ENCODE peak calls at places on chromosomes 4 and X, in ten cellular contexts. One of them, this sample, is unnamed.
A peak's percentile ranks its signal among the peaks of the same experiment; 100 is the strongest.

GRCh38 chrX:34810911-34811310 is 131.7 kb upstream of the FAM47B start:
- DNase-seq in HT1080: no peak
- DNase-seq in NCI-H187: no peak
- DNase-seq in NCI-H510A: no peak
- DNase-seq in SK-N-MC: no peak
- DNase-seq in pancreas: no peak
- DNase-seq in AG10803: no peak
- DNase-seq in erythroblast: no peak
- DNase-seq in fibroblast of gingiva: no peak
- DNase-seq in T-helper 1 cell: no peak
- DNase-seq in this sample: no peak

GRCh38 chr4:54678826-54679225 is 21.1 kb downstream of the KIT start:
- DNase-seq in HT1080: no peak
- DNase-seq in NCI-H187: no peak
- DNase-seq in NCI-H510A: no peak
- DNase-seq in SK-N-MC: no peak
- DNase-seq in pancreas: no peak
- DNase-seq in AG10803: no peak
- DNase-seq in erythroblast: peak; percentile 22
- DNase-seq in fibroblast of gingiva: no peak
- DNase-seq in T-helper 1 cell: no peak
- DNase-seq in this sample: no peak

GRCh38 chr4:139243448-139244365 is 36.3 kb downstream of the MGARP start:
- DNase-seq in HT1080: peak; percentile 96
- DNase-seq in NCI-H187: no peak
- DNase-seq in NCI-H510A: no peak
- DNase-seq in SK-N-MC: no peak
- DNase-seq in pancreas: no peak
- DNase-seq in AG10803: peak; percentile 99
- DNase-seq in erythroblast: peak; percentile 7
- DNase-seq in fibroblast of gingiva: peak; percentile 98
- DNase-seq in T-helper 1 cell: no peak
- DNase-seq in this sample: no peak

GRCh38 chr4:143337600-143338287 is 1.1 kb downstream of the GAB1 start:
- DNase-seq in HT1080: peak; percentile 36
- DNase-seq in NCI-H187: no peak
- DNase-seq in NCI-H510A: no peak
- DNase-seq in SK-N-MC: no peak
- DNase-seq in pancreas: peak; percentile 50
- DNase-seq in AG10803: peak; percentile 55
- DNase-seq in erythroblast: peak; percentile 71
- DNase-seq in fibroblast of gingiva: peak; percentile 51
- DNase-seq in T-helper 1 cell: no peak
- DNase-seq in this sample: no peak

GRCh38 chrX:131477498-131477897 is 66.4 kb upstream of the OR13H1 start:
- DNase-seq in HT1080: no peak
- DNase-seq in NCI-H187: no peak
- DNase-seq in NCI-H510A: no peak
- DNase-seq in SK-N-MC: no peak
- DNase-seq in pancreas: no peak
- DNase-seq in AG10803: no peak
- DNase-seq in erythroblast: no peak
- DNase-seq in fibroblast of gingiva: no peak
- DNase-seq in T-helper 1 cell: no peak
- DNase-seq in this sample: no peak

GRCh38 chrX:110806145-110806544 is 10.5 kb upstream of the CHRDL1 start:
- DNase-seq in HT1080: peak; percentile 22
- DNase-seq in NCI-H187: no peak
- DNase-seq in NCI-H510A: no peak
- DNase-seq in SK-N-MC: no peak
- DNase-seq in pancreas: no peak
- DNase-seq in AG10803: peak; percentile 78
- DNase-seq in erythroblast: no peak
- DNase-seq in fibroblast of gingiva: peak; percentile 53
- DNase-seq in T-helper 1 cell: no peak
- DNase-seq in this sample: no peak

GRCh38 chrX:47460561-47460960 is 22.5 kb downstream of the ZNF41 start:
- DNase-seq in HT1080: no peak
- DNase-seq in NCI-H187: no peak
- DNase-seq in NCI-H510A: no peak
- DNase-seq in SK-N-MC: no peak
- DNase-seq in pancreas: no peak
- DNase-seq in AG10803: no peak
- DNase-seq in erythroblast: no peak
- DNase-seq in fibroblast of gingiva: no peak
- DNase-seq in T-helper 1 cell: no peak
- DNase-seq in this sample: no peak

GRCh38 chr4:95546866-95547707 is 1.7 kb downstream of the UNC5C start:
- DNase-seq in HT1080: no peak
- DNase-seq in NCI-H187: no peak
- DNase-seq in NCI-H510A: no peak
- DNase-seq in SK-N-MC: no peak
- DNase-seq in pancreas: no peak
- DNase-seq in AG10803: no peak
- DNase-seq in erythroblast: no peak
- DNase-seq in fibroblast of gingiva: no peak
- DNase-seq in T-helper 1 cell: no peak
- DNase-seq in this sample: peak; percentile 15

GRCh38 chr4:99998062-99998880 is 48.2 kb upstream of the H2AZ1 start:
- DNase-seq in HT1080: peak; percentile 66
- DNase-seq in NCI-H187: no peak
- DNase-seq in NCI-H510A: no peak
- DNase-seq in SK-N-MC: peak; percentile 61
- DNase-seq in pancreas: no peak
- DNase-seq in AG10803: peak; percentile 34
- DNase-seq in erythroblast: no peak
- DNase-seq in fibroblast of gingiva: peak; percentile 18
- DNase-seq in T-helper 1 cell: no peak
- DNase-seq in this sample: no peak

GRCh38 chrX:16855363-16856075 is 14.6 kb downstream of the RBBP7 start:
- DNase-seq in HT1080: no peak
- DNase-seq in NCI-H187: no peak
- DNase-seq in NCI-H510A: no peak
- DNase-seq in SK-N-MC: no peak
- DNase-seq in pancreas: no peak
- DNase-seq in AG10803: no peak
- DNase-seq in erythroblast: no peak
- DNase-seq in fibroblast of gingiva: no peak
- DNase-seq in T-helper 1 cell: no peak
- DNase-seq in this sample: no peak

GRCh38 chr4:118345813-118346212 is 7.0 kb downstream of the PRSS12 start:
- DNase-seq in HT1080: peak; percentile 13
- DNase-seq in NCI-H187: no peak
- DNase-seq in NCI-H510A: no peak
- DNase-seq in SK-N-MC: no peak
- DNase-seq in pancreas: no peak
- DNase-seq in AG10803: no peak
- DNase-seq in erythroblast: no peak
- DNase-seq in fibroblast of gingiva: no peak
- DNase-seq in T-helper 1 cell: no peak
- DNase-seq in this sample: no peak

GRCh38 chrX:123184858-123185251 is 777 bp downstream of the GRIA3 start:
- DNase-seq in HT1080: no peak
- DNase-seq in NCI-H187: no peak
- DNase-seq in NCI-H510A: peak; percentile 6
- DNase-seq in SK-N-MC: no peak
- DNase-seq in pancreas: no peak
- DNase-seq in AG10803: peak; percentile 36
- DNase-seq in erythroblast: no peak
- DNase-seq in fibroblast of gingiva: peak; percentile 6
- DNase-seq in T-helper 1 cell: no peak
- DNase-seq in this sample: peak; percentile 15

GRCh38 chrX:86946569-86946968 is 571.0 kb upstream of the KLHL4 start:
- DNase-seq in HT1080: no peak
- DNase-seq in NCI-H187: no peak
- DNase-seq in NCI-H510A: no peak
- DNase-seq in SK-N-MC: peak; percentile 2
- DNase-seq in pancreas: no peak
- DNase-seq in AG10803: no peak
- DNase-seq in erythroblast: peak; percentile 2
- DNase-seq in fibroblast of gingiva: no peak
- DNase-seq in T-helper 1 cell: no peak
- DNase-seq in this sample: no peak